ENCODE peak calls at places on chromosomes 11 and 22, in six cellular contexts. One of them, this sample, is unnamed.

GRCh38 chr22:17214416-17215043 is 4.7 kb downstream of the ADA2 start:
- DNase-seq in mesendoderm: no peak
- DNase-seq in T-cell: no peak
- DNase-seq in stimulated activated CD4-positive, alpha-beta T cell treated with anti-CD3 and anti-CD28 coated beads, Interleukin-1b, Interleukin-23, amount 100 ng/mL, for 1 hour: no peak
- DNase-seq in Calu3: no peak
- DNase-seq in HS-5: no peak
- DNase-seq in this sample: no peak

GRCh38 chr22:44738347-44738715 is 14.0 kb upstream of the ARHGAP8 start:
- DNase-seq in mesendoderm: peak
- DNase-seq in T-cell: no peak
- DNase-seq in stimulated activated CD4-positive, alpha-beta T cell treated with anti-CD3 and anti-CD28 coated beads, Interleukin-1b, Interleukin-23, amount 100 ng/mL, for 1 hour: no peak
- DNase-seq in Calu3: peak
- DNase-seq in HS-5: no peak
- DNase-seq in this sample: no peak

GRCh38 chr11:41836426-41836825 is 377.0 kb upstream of the LRRC4C start:
- DNase-seq in mesendoderm: no peak
- DNase-seq in T-cell: no peak
- DNase-seq in stimulated activated CD4-positive, alpha-beta T cell treated with anti-CD3 and anti-CD28 coated beads, Interleukin-1b, Interleukin-23, amount 100 ng/mL, for 1 hour: no peak
- DNase-seq in Calu3: no peak
- DNase-seq in HS-5: no peak
- DNase-seq in this sample: no peak

GRCh38 chr11:79400717-79401330 is 40.0 kb downstream of the TENM4 start:
- DNase-seq in mesendoderm: peak
- DNase-seq in T-cell: no peak
- DNase-seq in stimulated activated CD4-positive, alpha-beta T cell treated with anti-CD3 and anti-CD28 coated beads, Interleukin-1b, Interleukin-23, amount 100 ng/mL, for 1 hour: no peak
- DNase-seq in Calu3: peak
- DNase-seq in HS-5: no peak
- DNase-seq in this sample: no peak

GRCh38 chr11:7490535-7490934 is 5.2 kb downstream of the OLFML1 start:
- DNase-seq in mesendoderm: no peak
- DNase-seq in T-cell: no peak
- DNase-seq in stimulated activated CD4-positive, alpha-beta T cell treated with anti-CD3 and anti-CD28 coated beads, Interleukin-1b, Interleukin-23, amount 100 ng/mL, for 1 hour: no peak
- DNase-seq in Calu3: no peak
- DNase-seq in HS-5: no peak
- DNase-seq in this sample: no peak

GRCh38 chr11:132123854-132124835 is 753.7 kb downstream of the NTM start:
- DNase-seq in mesendoderm: peak
- DNase-seq in T-cell: no peak
- DNase-seq in stimulated activated CD4-positive, alpha-beta T cell treated with anti-CD3 and anti-CD28 coated beads, Interleukin-1b, Interleukin-23, amount 100 ng/mL, for 1 hour: no peak
- DNase-seq in Calu3: no peak
- DNase-seq in HS-5: no peak
- DNase-seq in this sample: no peak

GRCh38 chr11:95119361-95120060 is 29.9 kb downstream of the ENDOD1 start:
- DNase-seq in mesendoderm: no peak
- DNase-seq in T-cell: no peak
- DNase-seq in stimulated activated CD4-positive, alpha-beta T cell treated with anti-CD3 and anti-CD28 coated beads, Interleukin-1b, Interleukin-23, amount 100 ng/mL, for 1 hour: no peak
- DNase-seq in Calu3: no peak
- DNase-seq in HS-5: no peak
- DNase-seq in this sample: no peak

GRCh38 chr11:43756575-43756974 is 76.0 kb downstream of the HSD17B12 start:
- DNase-seq in mesendoderm: no peak
- DNase-seq in T-cell: no peak
- DNase-seq in stimulated activated CD4-positive, alpha-beta T cell treated with anti-CD3 and anti-CD28 coated beads, Interleukin-1b, Interleukin-23, amount 100 ng/mL, for 1 hour: no peak
- DNase-seq in Calu3: no peak
- DNase-seq in HS-5: no peak
- DNase-seq in this sample: no peak

GRCh38 chr22:23149743-23150238 is 4.5 kb downstream of the RAB36 start:
- DNase-seq in mesendoderm: no peak
- DNase-seq in T-cell: no peak
- DNase-seq in stimulated activated CD4-positive, alpha-beta T cell treated with anti-CD3 and anti-CD28 coated beads, Interleukin-1b, Interleukin-23, amount 100 ng/mL, for 1 hour: no peak
- DNase-seq in Calu3: no peak
- DNase-seq in HS-5: no peak
- DNase-seq in this sample: no peak

GRCh38 chr11:111663820-111664219 is 61.6 kb downstream of the SIK2 start:
- DNase-seq in mesendoderm: peak
- DNase-seq in T-cell: no peak
- DNase-seq in stimulated activated CD4-positive, alpha-beta T cell treated with anti-CD3 and anti-CD28 coated beads, Interleukin-1b, Interleukin-23, amount 100 ng/mL, for 1 hour: no peak
- DNase-seq in Calu3: peak
- DNase-seq in HS-5: no peak
- DNase-seq in this sample: no peak

GRCh38 chr11:61417670-61418069 is 12.1 kb downstream of the CPSF7 start:
- DNase-seq in mesendoderm: peak
- DNase-seq in T-cell: no peak
- DNase-seq in stimulated activated CD4-positive, alpha-beta T cell treated with anti-CD3 and anti-CD28 coated beads, Interleukin-1b, Interleukin-23, amount 100 ng/mL, for 1 hour: no peak
- DNase-seq in Calu3: no peak
- DNase-seq in HS-5: no peak
- DNase-seq in this sample: no peak

GRCh38 chr11:98090861-98091575 is 929.7 kb upstream of the CNTN5 start:
- DNase-seq in mesendoderm: no peak
- DNase-seq in T-cell: no peak
- DNase-seq in stimulated activated CD4-positive, alpha-beta T cell treated with anti-CD3 and anti-CD28 coated beads, Interleukin-1b, Interleukin-23, amount 100 ng/mL, for 1 hour: no peak
- DNase-seq in Calu3: no peak
- DNase-seq in HS-5: no peak
- DNase-seq in this sample: no peak

GRCh38 chr11:72243567-72244316 is at the start of gene PHOX2A:
- DNase-seq in mesendoderm: no peak
- DNase-seq in T-cell: no peak
- DNase-seq in stimulated activated CD4-positive, alpha-beta T cell treated with anti-CD3 and anti-CD28 coated beads, Interleukin-1b, Interleukin-23, amount 100 ng/mL, for 1 hour: no peak
- DNase-seq in Calu3: no peak
- DNase-seq in HS-5: no peak
- DNase-seq in this sample: no peak

GRCh38 chr11:35334385-35335090 is 84.8 kb downstream of the SLC1A2 start:
- DNase-seq in mesendoderm: peak
- DNase-seq in T-cell: peak
- DNase-seq in stimulated activated CD4-positive, alpha-beta T cell treated with anti-CD3 and anti-CD28 coated beads, Interleukin-1b, Interleukin-23, amount 100 ng/mL, for 1 hour: no peak
- DNase-seq in Calu3: no peak
- DNase-seq in HS-5: no peak
- DNase-seq in this sample: no peak

GRCh38 chr11:125457814-125458343 is 38.2 kb downstream of the FEZ1 start:
- DNase-seq in mesendoderm: peak
- DNase-seq in T-cell: no peak
- DNase-seq in stimulated activated CD4-positive, alpha-beta T cell treated with anti-CD3 and anti-CD28 coated beads, Interleukin-1b, Interleukin-23, amount 100 ng/mL, for 1 hour: no peak
- DNase-seq in Calu3: peak
- DNase-seq in HS-5: no peak
- DNase-seq in this sample: no peak

GRCh38 chr11:102592634-102593581 is 32.2 kb downstream of the MMP20 start:
- DNase-seq in mesendoderm: peak
- DNase-seq in T-cell: no peak
- DNase-seq in stimulated activated CD4-positive, alpha-beta T cell treated with anti-CD3 and anti-CD28 coated beads, Interleukin-1b, Interleukin-23, amount 100 ng/mL, for 1 hour: no peak
- DNase-seq in Calu3: no peak
- DNase-seq in HS-5: no peak
- DNase-seq in this sample: no peak

GRCh38 chr11:13249992-13250391 is 27.6 kb upstream of the BMAL1 start:
- DNase-seq in mesendoderm: peak
- DNase-seq in T-cell: peak
- DNase-seq in stimulated activated CD4-positive, alpha-beta T cell treated with anti-CD3 and anti-CD28 coated beads, Interleukin-1b, Interleukin-23, amount 100 ng/mL, for 1 hour: no peak
- DNase-seq in Calu3: no peak
- DNase-seq in HS-5: peak
- DNase-seq in this sample: no peak

GRCh38 chr22:23113067-23113846 is 28.5 kb downstream of the RSPH14 start:
- DNase-seq in mesendoderm: no peak
- DNase-seq in T-cell: no peak
- DNase-seq in stimulated activated CD4-positive, alpha-beta T cell treated with anti-CD3 and anti-CD28 coated beads, Interleukin-1b, Interleukin-23, amount 100 ng/mL, for 1 hour: no peak
- DNase-seq in Calu3: no peak
- DNase-seq in HS-5: no peak
- DNase-seq in this sample: no peak

GRCh38 chr11:86292912-86293606 is 9.0 kb upstream of the HIKESHI start:
- DNase-seq in mesendoderm: no peak
- DNase-seq in T-cell: no peak
- DNase-seq in stimulated activated CD4-positive, alpha-beta T cell treated with anti-CD3 and anti-CD28 coated beads, Interleukin-1b, Interleukin-23, amount 100 ng/mL, for 1 hour: no peak
- DNase-seq in Calu3: no peak
- DNase-seq in HS-5: no peak
- DNase-seq in this sample: no peak

GRCh38 chr22:30017375-30017774 is 62.9 kb upstream of the HORMAD2 start:
- DNase-seq in mesendoderm: no peak
- DNase-seq in T-cell: no peak
- DNase-seq in stimulated activated CD4-positive, alpha-beta T cell treated with anti-CD3 and anti-CD28 coated beads, Interleukin-1b, Interleukin-23, amount 100 ng/mL, for 1 hour: no peak
- DNase-seq in Calu3: no peak
- DNase-seq in HS-5: no peak
- DNase-seq in this sample: no peak

GRCh38 chr11:44002191-44003093 is 45.3 kb upstream of the ACCSL start:
- DNase-seq in mesendoderm: no peak
- DNase-seq in T-cell: no peak
- DNase-seq in stimulated activated CD4-positive, alpha-beta T cell treated with anti-CD3 and anti-CD28 coated beads, Interleukin-1b, Interleukin-23, amount 100 ng/mL, for 1 hour: no peak
- DNase-seq in Calu3: no peak
- DNase-seq in HS-5: no peak
- DNase-seq in this sample: no peak

GRCh38 chr11:96655474-96655873 is 265.7 kb downstream of the JRKL start:
- DNase-seq in mesendoderm: no peak
- DNase-seq in T-cell: no peak
- DNase-seq in stimulated activated CD4-positive, alpha-beta T cell treated with anti-CD3 and anti-CD28 coated beads, Interleukin-1b, Interleukin-23, amount 100 ng/mL, for 1 hour: no peak
- DNase-seq in Calu3: no peak
- DNase-seq in HS-5: no peak
- DNase-seq in this sample: no peak

GRCh38 chr11:12088047-12088481 is 22.3 kb upstream of the MICAL2 start:
- DNase-seq in mesendoderm: peak
- DNase-seq in T-cell: no peak
- DNase-seq in stimulated activated CD4-positive, alpha-beta T cell treated with anti-CD3 and anti-CD28 coated beads, Interleukin-1b, Interleukin-23, amount 100 ng/mL, for 1 hour: no peak
- DNase-seq in Calu3: peak
- DNase-seq in HS-5: no peak
- DNase-seq in this sample: no peak

GRCh38 chr22:32823024-32823730 is 21.7 kb downstream of the TIMP3 start:
- DNase-seq in mesendoderm: peak
- DNase-seq in T-cell: no peak
- DNase-seq in stimulated activated CD4-positive, alpha-beta T cell treated with anti-CD3 and anti-CD28 coated beads, Interleukin-1b, Interleukin-23, amount 100 ng/mL, for 1 hour: no peak
- DNase-seq in Calu3: peak
- DNase-seq in HS-5: no peak
- DNase-seq in this sample: no peak

This sample was measured in NCI-H1048.